ENCODE peak calls at places on chromosomes 3 and 15, in ten cellular contexts. J is GM23338, X is mammary epithelial cell, S is OCI-LY7, Z is GM12878, N is Karpas-422, V is HCT116, C is IMR-90, U is PC-3, R is GM23248. Y is an unnamed sample.

GRCh38 chr3:13714251-13714916 is 165.5 kb downstream of the FBLN2 start:
- DNase-seq in N (no peak), X (no peak), Z (no peak), S (no peak), U (no peak), C (no peak), V (no peak), R (no peak), J (no peak), Y (no peak)

GRCh38 chr15:80070840-80071239 is 11.4 kb downstream of the ZFAND6 start:
- DNase-seq in S (peak; percentile 37), R (peak; percentile 72), V (no peak), U (peak; percentile 36), J (no peak), C (peak; percentile 58), Z (no peak), N (peak; percentile 62), X (no peak), Y (no peak)

GRCh38 chr15:85579011-85579701 is 198.8 kb downstream of the AKAP13 start:
- DNase-seq in J (no peak), U (peak; percentile 8), S (no peak), Z (no peak), V (no peak), C (no peak), X (no peak), R (no peak), N (no peak), Y (no peak)

GRCh38 chr3:156865732-156866131 is 39.6 kb downstream of the LEKR1 start:
- DNase-seq in N (peak; percentile 16), X (no peak), J (no peak), C (peak; percentile 40), S (no peak), U (peak; percentile 32), V (no peak), R (peak; percentile 49), Z (no peak), Y (no peak)

GRCh38 chr3:10338164-10338470 is 17.2 kb upstream of the SEC13 start:
- DNase-seq in U (no peak), J (no peak), X (no peak), V (no peak), N (no peak), S (no peak), R (no peak), Z (no peak), C (no peak), Y (no peak)

GRCh38 chr3:8970971-8971589 is 7.8 kb upstream of the RAD18 start:
- DNase-seq in X (peak; percentile 48), Z (no peak), J (peak; percentile 71), C (peak; percentile 63), S (peak; percentile 62), U (peak; percentile 86), N (peak; percentile 89), R (peak; percentile 68), V (peak; percentile 45), Y (peak; percentile 69)

GRCh38 chr3:58386966-58387365 is 46.7 kb downstream of the PDHB start:
- DNase-seq in C (peak; percentile 94), U (no peak), S (no peak), R (peak; percentile 81), Z (no peak), N (no peak), X (peak; percentile 4), J (peak; percentile 30), V (no peak), Y (no peak)

GRCh38 chr3:141877911-141878310 is 1.5 kb downstream of the ATP1B3 start:
- DNase-seq in J (peak; percentile 19), V (no peak), N (peak; percentile 79), R (peak; percentile 70), U (peak; percentile 36), C (peak; percentile 59), S (peak; percentile 64), X (peak; percentile 24), Z (no peak), Y (peak; percentile 33)

GRCh38 chr3:39133093-39133490 is 20.3 kb downstream of the CSRNP1 start:
- DNase-seq in N (no peak), U (peak; percentile 35), C (no peak), V (no peak), X (no peak), S (no peak), J (no peak), Z (no peak), R (no peak), Y (no peak)

GRCh38 chr15:80856809-80857377 is 77.7 kb downstream of the CEMIP start:
- DNase-seq in X (no peak), C (no peak), U (peak; percentile 82), N (no peak), S (no peak), R (peak; percentile 48), J (peak; percentile 38), Z (no peak), V (peak; percentile 57), Y (no peak)

GRCh38 chr15:86213420-86213819 is 133.7 kb downstream of the AGBL1 start:
- DNase-seq in S (no peak), N (peak; percentile 42), U (no peak), R (no peak), X (no peak), Z (no peak), V (no peak), C (no peak), J (peak; percentile 49), Y (no peak)

DNA sequence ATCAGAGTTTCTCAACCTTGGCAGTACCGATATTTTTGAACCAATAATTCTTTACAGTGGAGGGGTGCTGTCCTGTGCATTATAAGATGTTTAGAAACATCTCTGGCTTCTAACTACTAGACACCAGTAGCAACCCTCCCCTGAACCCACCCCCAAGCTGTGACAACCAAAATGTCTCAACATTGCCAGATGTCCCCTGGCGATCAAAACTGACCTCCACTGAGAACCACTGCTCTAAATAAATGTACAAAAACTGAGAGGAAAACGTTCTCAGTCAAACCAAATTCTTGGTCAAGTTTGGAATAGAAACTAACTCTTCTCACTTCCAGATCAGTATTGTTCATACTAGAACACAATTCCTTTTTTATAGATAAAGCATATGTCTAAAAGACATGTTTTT is 58.5 kb downstream of the GPR160 start:
- DNase-seq in V (no peak), S (no peak), R (no peak), U (no peak), N (no peak), X (no peak), C (no peak), Z (no peak), J (no peak), Y (no peak)
- H3K4me2 ChIP-seq in V (no peak overlapping the region), S (no peak overlapping the region), R (no peak overlapping the region), U (no peak overlapping the region), N (no peak overlapping the region), X (no peak overlapping the region), C (no peak overlapping the region), Z (no peak overlapping the region), J (no peak overlapping the region), Y (no peak overlapping the region)

GRCh38 chr15:89761929-89762328 is 10.9 kb upstream of the MESP1 start:
- DNase-seq in C (no peak), N (no peak), V (no peak), X (no peak), U (no peak), Z (no peak), R (no peak), J (no peak), S (no peak), Y (no peak)
- H3K27ac ChIP-seq in C (no peak overlapping the region), N (no peak overlapping the region), V (no peak overlapping the region), X (no peak overlapping the region), U (peak overlapping the region; percentile 98), Z (no peak overlapping the region), R (no peak overlapping the region), J (no peak overlapping the region), S (no peak overlapping the region), Y (no peak overlapping the region)

DNA sequence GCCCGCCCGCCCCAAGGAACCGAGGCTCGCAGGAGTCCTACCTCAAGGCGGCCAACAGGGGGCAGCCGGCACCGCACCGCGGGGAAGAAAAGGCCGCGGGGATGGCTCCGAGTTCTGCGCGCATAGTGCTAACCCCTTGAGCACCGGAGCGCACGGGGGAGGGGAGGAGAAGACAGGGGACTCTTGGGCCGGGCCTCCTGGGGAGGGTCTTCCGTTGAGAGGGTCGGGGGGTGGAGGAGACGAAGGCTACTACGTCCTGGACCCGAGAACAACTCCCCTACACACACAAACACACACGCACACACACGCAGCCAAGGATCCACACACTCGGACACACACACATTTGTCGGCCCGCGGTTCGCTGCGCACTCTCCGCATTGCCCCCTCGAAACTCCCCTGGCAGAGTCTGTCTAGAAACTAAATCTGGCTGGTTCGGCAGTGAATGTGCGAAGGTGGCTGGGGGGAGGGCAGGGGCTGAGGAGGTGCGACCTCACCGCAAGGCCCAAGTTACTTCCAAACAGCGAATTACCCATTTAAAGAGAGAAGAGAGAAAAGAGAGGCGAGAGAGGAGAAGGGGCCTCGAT is 1.8 kb downstream of the WNT5A start:
- DNase-seq in R (peak; percentile 82), U (peak; percentile 82), J (peak; percentile 95), S (peak; percentile 90), X (peak; percentile 62), N (peak; percentile 95), Z (peak; percentile 32), V (no peak), C (peak; percentile 88), Y (no peak)
- H3K4me2 ChIP-seq in R (peak overlapping the region; percentile 100), U (peak overlapping the region; percentile 93), J (peak overlapping the region; percentile 100), S (peak overlapping the region; percentile 91), X (peak overlapping the region; percentile 98), N (peak overlapping the region; percentile 98), Z (peak overlapping the region; percentile 84), V (no peak overlapping the region), C (peak overlapping the region; percentile 82), Y (no peak overlapping the region)

GRCh38 chr3:194070220-194070633 is 65.7 kb upstream of the HES1 start:
- DNase-seq in N (no peak), R (no peak), S (no peak), C (no peak), X (no peak), Z (no peak), U (no peak), V (no peak), J (peak; percentile 53), Y (no peak)
- H3K27ac ChIP-seq in N (no peak overlapping the region), R (peak overlapping the region; percentile 55), S (peak overlapping the region; percentile 54), C (no peak overlapping the region), X (peak overlapping the region; percentile 23), Z (no peak overlapping the region), U (no peak overlapping the region), V (peak overlapping the region; percentile 49), J (no peak overlapping the region), Y (no peak overlapping the region)

GRCh38 chr3:150097588-150097890 is 126.8 kb upstream of the PFN2 start:
- DNase-seq in Z (peak; percentile 32), V (no peak), C (peak; percentile 72), U (peak; percentile 58), J (no peak), R (peak; percentile 87), N (no peak), X (peak; percentile 70), S (no peak), Y (no peak)
- H3K4me2 ChIP-seq in Z (no peak overlapping the region), V (no peak overlapping the region), C (peak overlapping the region; percentile 31), U (peak overlapping the region; percentile 15), J (peak overlapping the region; percentile 21), R (peak overlapping the region; percentile 63), N (no peak overlapping the region), X (peak overlapping the region; percentile 11), S (no peak overlapping the region), Y (no peak overlapping the region)